ENCODE peak calls at places on chromosomes 7 and 10, in six cellular contexts. V is GM12864, Q is HCT116, X is mucosa of descending colon, W is thyroid gland, L is sigmoid colon. O is an unnamed sample.

GRCh38 chr7:105521027-105521730 is 892 bp downstream of the PUS7 start:
- DNase-seq in V (no peak), Q (no peak), X (peak; percentile 73), W (peak; percentile 81), L (peak; percentile 78), O (peak; percentile 51)

GRCh38 chr7:133912916-133913697 is 214.0 kb upstream of the LRGUK start:
- DNase-seq in V (no peak), Q (no peak), X (no peak), W (no peak), L (no peak), O (peak; percentile 38)

GRCh38 chr10:7318836-7319235 is 92.0 kb downstream of the SFMBT2 start:
- DNase-seq in V (no peak), Q (no peak), X (no peak), W (peak; percentile 37), L (no peak), O (no peak)

GRCh38 chr10:11488126-11488525 is 123.3 kb downstream of the USP6NL start:
- DNase-seq in V (no peak), Q (no peak), X (no peak), W (peak; percentile 39), L (no peak), O (peak; percentile 10)

GRCh38 chr7:107998150-107998549 is 4.8 kb downstream of the LAMB1 start:
- DNase-seq in V (no peak), Q (no peak), X (no peak), W (no peak), L (no peak), O (no peak)

GRCh38 chr10:30984563-30985328 is 46.9 kb downstream of the ZNF438 start:
- DNase-seq in V (no peak), Q (no peak), X (no peak), W (no peak), L (no peak), O (no peak)

GRCh38 chr7:131738066-131738465 is 181.6 kb upstream of the PODXL start:
- DNase-seq in V (no peak), Q (no peak), X (no peak), W (no peak), L (no peak), O (no peak)

GRCh38 chr7:130273081-130273699 is 6.5 kb downstream of the CPA2 start:
- DNase-seq in V (no peak), Q (no peak), X (no peak), W (peak; percentile 25), L (no peak), O (peak; percentile 88)

GRCh38 chr7:126809188-126809587 is 443.6 kb downstream of the GRM8 start:
- DNase-seq in V (no peak), Q (no peak), X (no peak), W (no peak), L (no peak), O (no peak)

GRCh38 chr10:6522230-6522629 is 57.8 kb downstream of the PRKCQ start:
- DNase-seq in V (no peak), Q (no peak), X (no peak), W (no peak), L (no peak), O (no peak)

GRCh38 chr10:74099836-74100235 is 50.8 kb downstream of the AP3M1 start:
- DNase-seq in V (no peak), Q (no peak), X (no peak), W (no peak), L (no peak), O (no peak)

GRCh38 chr10:61822096-61822495 is 79.4 kb upstream of the ARID5B start:
- DNase-seq in V (no peak), Q (no peak), X (no peak), W (no peak), L (no peak), O (no peak)

GRCh38 chr10:61821153-61821552 is 80.3 kb upstream of the ARID5B start:
- DNase-seq in V (no peak), Q (no peak), X (no peak), W (no peak), L (no peak), O (peak; percentile 24)

GRCh38 chr10:61815505-61815904 is 86.0 kb upstream of the ARID5B start:
- DNase-seq in V (no peak), Q (no peak), X (no peak), W (no peak), L (no peak), O (peak; percentile 30)

GRCh38 chr10:61822781-61823230 is 78.7 kb upstream of the ARID5B start:
- DNase-seq in V (no peak), Q (no peak), X (no peak), W (no peak), L (no peak), O (peak; percentile 39)

DNA sequence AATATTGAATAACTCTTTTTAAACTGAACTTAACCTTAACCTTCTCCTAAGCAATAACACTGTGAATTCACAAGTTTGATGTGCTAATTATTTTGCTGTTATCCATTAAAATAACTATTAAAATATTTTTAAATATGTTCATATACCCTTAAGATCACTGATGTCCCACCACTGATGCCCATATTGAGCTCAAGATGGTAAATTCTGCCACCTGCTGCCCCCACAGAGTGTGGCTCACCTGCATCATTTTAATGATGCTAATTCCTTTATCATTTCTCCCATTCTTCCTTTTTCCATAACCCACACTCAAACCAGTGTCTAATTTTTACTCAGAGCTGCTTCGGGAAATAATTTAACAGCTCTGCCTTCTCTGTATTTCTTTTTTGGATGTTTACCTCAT is 82.3 kb upstream of the ARID5B start:
- DNase-seq in V (no peak), Q (no peak), X (no peak), W (no peak), L (no peak), O (no peak)
- TF ChIP-seq CTCF in V (no peak), Q (peak; percentile 35), X (no peak), W (no peak), L (no peak), O (no peak)

GRCh38 chr7:46960974-46961373 is 620.9 kb downstream of the TNS3 start:
- DNase-seq in V (no peak), Q (no peak), X (no peak), W (no peak), L (no peak), O (no peak)
- H3K4me3 ChIP-seq in V (no peak overlapping the region), Q (no peak overlapping the region), X (no peak overlapping the region), W (no peak overlapping the region), L (no peak overlapping the region), O (no peak overlapping the region)

DNA sequence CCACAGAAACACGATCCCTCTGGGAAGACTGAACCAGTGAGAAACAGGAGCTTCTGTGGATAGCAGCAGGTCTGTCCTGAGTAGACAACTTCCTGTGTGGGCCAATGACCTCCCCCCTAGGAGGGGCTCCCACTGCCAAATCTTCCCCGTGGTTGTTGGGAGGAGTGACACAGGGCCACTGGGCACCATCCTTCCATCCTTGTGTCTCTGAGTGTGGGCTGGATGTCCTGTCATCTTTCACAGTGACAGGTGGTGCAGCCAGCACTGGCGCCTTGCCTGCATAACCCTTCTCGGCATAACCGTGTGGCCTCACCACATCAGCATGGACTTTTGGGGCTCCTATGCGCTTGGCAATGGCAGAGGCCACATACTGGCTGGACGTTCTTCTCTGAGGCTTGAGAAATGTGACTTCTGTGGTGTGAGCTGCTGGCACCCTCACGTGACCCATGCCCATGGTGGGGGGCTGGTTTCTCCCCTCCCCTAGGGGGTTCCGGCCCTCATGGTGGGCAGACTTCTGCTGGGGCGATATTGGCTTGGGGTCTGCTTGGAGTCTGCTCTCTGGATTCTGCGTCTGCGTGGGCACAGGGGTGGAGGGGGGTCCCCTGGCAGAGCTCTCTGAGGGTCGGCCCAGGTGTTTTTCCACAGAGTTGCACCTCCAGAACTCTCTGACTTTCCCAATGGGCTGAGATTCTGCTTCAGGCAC is 245.6 kb upstream of the GRB10 start:
- DNase-seq in V (no peak), Q (no peak), X (no peak), W (no peak), L (no peak), O (no peak)
- TF ChIP-seq CTCF in V (no peak), Q (no peak), X (no peak), W (no peak), L (no peak), O (no peak)

DNA sequence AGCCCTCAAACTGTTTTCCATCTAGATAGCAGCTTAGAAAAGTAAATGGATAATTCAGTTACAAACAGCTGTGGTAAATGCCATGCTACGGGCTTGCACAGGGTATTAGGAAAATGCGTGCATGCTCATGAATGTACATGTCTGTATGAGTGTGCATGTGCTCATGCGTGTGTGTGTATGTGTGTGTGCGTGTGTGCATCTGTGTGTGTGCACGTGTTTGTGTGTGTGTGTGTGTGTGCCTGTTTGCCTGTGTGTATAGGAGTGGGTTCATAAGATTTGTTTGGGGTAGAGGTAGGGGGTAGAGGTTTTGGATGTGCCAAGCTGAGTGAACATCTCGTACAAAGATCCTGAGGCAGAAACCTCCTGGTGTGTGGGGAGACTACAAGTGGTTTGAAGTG is 52.9 kb downstream of the AOAH start:
- DNase-seq in V (no peak), Q (no peak), X (no peak), W (no peak), L (no peak), O (no peak)
- H3K4me3 ChIP-seq in V (no peak overlapping the region), Q (no peak overlapping the region), X (no peak overlapping the region), W (no peak overlapping the region), L (no peak overlapping the region), O (no peak overlapping the region)

GRCh38 chr10:132636358-132636757 is 98.8 kb downstream of the INPP5A start:
- DNase-seq in V (no peak), Q (no peak), X (no peak), W (no peak), L (peak; percentile 59), O (no peak)

GRCh38 chr10:132632851-132633684 is 95.5 kb downstream of the INPP5A start:
- DNase-seq in V (no peak), Q (no peak), X (peak; percentile 42), W (peak; percentile 32), L (peak; percentile 73), O (peak; percentile 47)

GRCh38 chr10:132634947-132635271 is 97.3 kb downstream of the INPP5A start:
- DNase-seq in V (no peak), Q (no peak), X (no peak), W (no peak), L (no peak), O (no peak)

GRCh38 chr10:132632091-132632561 is 94.5 kb downstream of the INPP5A start:
- DNase-seq in V (no peak), Q (no peak), X (peak; percentile 48), W (no peak), L (peak; percentile 74), O (no peak)

GRCh38 chr10:132634241-132634946 is 96.8 kb downstream of the INPP5A start:
- DNase-seq in V (no peak), Q (no peak), X (peak; percentile 75), W (no peak), L (peak; percentile 58), O (no peak)
- TF ChIP-seq CTCF in V (peak; percentile 28), Q (no peak), X (no peak), W (no peak), L (no peak), O (no peak)

DNA sequence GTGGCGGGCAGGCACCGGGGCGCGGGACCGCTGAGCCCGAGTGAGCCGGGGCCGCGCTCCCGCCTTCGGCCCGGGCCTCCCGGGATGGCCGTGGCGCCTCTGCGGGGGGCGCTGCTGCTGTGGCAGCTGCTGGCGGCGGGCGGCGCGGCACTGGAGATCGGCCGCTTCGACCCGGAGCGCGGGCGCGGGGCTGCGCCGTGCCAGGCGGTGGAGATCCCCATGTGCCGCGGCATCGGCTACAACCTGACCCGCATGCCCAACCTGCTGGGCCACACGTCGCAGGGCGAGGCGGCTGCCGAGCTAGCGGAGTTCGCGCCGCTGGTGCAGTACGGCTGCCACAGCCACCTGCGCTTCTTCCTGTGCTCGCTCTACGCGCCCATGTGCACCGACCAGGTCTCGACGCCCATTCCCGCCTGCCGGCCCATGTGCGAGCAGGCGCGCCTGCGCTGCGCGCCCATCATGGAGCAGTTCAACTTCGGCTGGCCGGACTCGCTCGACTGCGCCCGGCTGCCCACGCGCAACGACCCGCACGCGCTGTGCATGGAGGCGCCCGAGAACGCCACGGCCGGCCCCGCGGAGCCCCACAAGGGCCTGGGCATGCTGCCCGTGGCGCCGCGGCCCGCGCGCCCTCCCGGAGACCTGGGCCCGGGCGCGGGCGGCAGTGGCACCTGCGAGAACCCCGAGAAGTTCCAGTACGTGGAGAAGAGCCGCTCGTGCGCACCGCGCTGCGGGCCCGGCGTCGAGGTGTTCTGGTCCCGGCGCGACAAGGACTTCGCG is 534 bp downstream of the FZD9 start:
- DNase-seq in V (no peak), Q (no peak), X (no peak), W (no peak), L (no peak), O (no peak)
- H3K4me3 ChIP-seq in V (peak overlapping the region; percentile 48), Q (no peak overlapping the region), X (no peak overlapping the region), W (peak overlapping the region; percentile 11), L (no peak overlapping the region), O (no peak overlapping the region)